ENCODE peak calls at places on chromosomes 5 and 9, in four cellular contexts. One of them, this sample, is unnamed.

GRCh38 chr5:223791-224190 is 5.7 kb downstream of the SDHA start:
- DNase-seq in GM12878: no peak
- DNase-seq in H1: no peak
- DNase-seq in HepG2: no peak
- DNase-seq in this sample: no peak

GRCh38 chr5:102796014-102796413 is 40.9 kb downstream of the PAM start:
- DNase-seq in H1: no peak
- DNase-seq in GM12878: no peak
- DNase-seq in HepG2: peak
- DNase-seq in this sample: no peak

GRCh38 chr9:130587921-130588320 is 8.5 kb downstream of the FUBP3 start:
- DNase-seq in H1: no peak
- DNase-seq in HepG2: no peak
- DNase-seq in GM12878: no peak
- DNase-seq in this sample: no peak

GRCh38 chr9:130835441-130836298 is 616 bp downstream of the ABL1 start:
- DNase-seq in GM12878: no peak
- DNase-seq in HepG2: no peak
- DNase-seq in H1: no peak
- DNase-seq in this sample: no peak

GRCh38 chr5:113614191-113614590 is 100.7 kb downstream of the YTHDC2 start:
- DNase-seq in H1: no peak
- DNase-seq in HepG2: no peak
- DNase-seq in GM12878: no peak
- DNase-seq in this sample: no peak

GRCh38 chr9:125521462-125522327 is 185.3 kb downstream of the MAPKAP1 start:
- DNase-seq in HepG2: peak
- DNase-seq in H1: no peak
- DNase-seq in GM12878: no peak
- DNase-seq in this sample: no peak

GRCh38 chr9:134629586-134630392 is 11.8 kb upstream of the COL5A1 start:
- DNase-seq in H1: no peak
- DNase-seq in GM12878: no peak
- DNase-seq in HepG2: no peak
- DNase-seq in this sample: no peak

GRCh38 chr9:89106224-89106851 is 72.3 kb downstream of the SHC3 start:
- DNase-seq in GM12878: no peak
- DNase-seq in H1: no peak
- DNase-seq in HepG2: no peak
- DNase-seq in this sample: no peak

GRCh38 chr5:5373351-5374033 is 49.0 kb upstream of the ICE1 start:
- DNase-seq in HepG2: no peak
- DNase-seq in H1: no peak
- DNase-seq in GM12878: no peak
- DNase-seq in this sample: no peak

GRCh38 chr5:154309361-154309725 is 118.8 kb downstream of the GALNT10 start:
- DNase-seq in GM12878: no peak
- DNase-seq in HepG2: no peak
- DNase-seq in H1: no peak
- DNase-seq in this sample: no peak

GRCh38 chr5:151156732-151157402 is 712 bp downstream of the ANXA6 start:
- DNase-seq in GM12878: no peak
- DNase-seq in HepG2: no peak
- DNase-seq in H1: no peak
- DNase-seq in this sample: no peak

GRCh38 chr5:107968998-107969397 is 298.3 kb upstream of the EFNA5 start:
- DNase-seq in HepG2: no peak
- DNase-seq in GM12878: no peak
- DNase-seq in H1: no peak
- DNase-seq in this sample: no peak

GRCh38 chr5:96288845-96289185 is 144.2 kb downstream of the PCSK1 start:
- DNase-seq in H1: no peak
- DNase-seq in HepG2: peak
- DNase-seq in GM12878: no peak
- DNase-seq in this sample: no peak

GRCh38 chr5:120375248-120375647 is 88.9 kb upstream of the PRR16 start:
- DNase-seq in H1: no peak
- DNase-seq in HepG2: no peak
- DNase-seq in GM12878: no peak
- DNase-seq in this sample: no peak

GRCh38 chr5:124706729-124707361 is 39.6 kb downstream of the ZNF608 start:
- DNase-seq in HepG2: peak
- DNase-seq in GM12878: no peak
- DNase-seq in H1: no peak
- DNase-seq in this sample: no peak

GRCh38 chr9:77877976-77878375 is 153.6 kb downstream of the GNAQ start:
- DNase-seq in GM12878: no peak
- DNase-seq in HepG2: no peak
- DNase-seq in H1: no peak
- DNase-seq in this sample: no peak

GRCh38 chr5:134468921-134469400 is 56.5 kb upstream of the JADE2 start:
- DNase-seq in HepG2: no peak
- DNase-seq in H1: no peak
- DNase-seq in GM12878: no peak
- DNase-seq in this sample: no peak

GRCh38 chr5:373710-374602 is 52.4 kb downstream of the AHRR start:
- DNase-seq in HepG2: no peak
- DNase-seq in GM12878: no peak
- DNase-seq in H1: no peak
- DNase-seq in this sample: no peak

DNA sequence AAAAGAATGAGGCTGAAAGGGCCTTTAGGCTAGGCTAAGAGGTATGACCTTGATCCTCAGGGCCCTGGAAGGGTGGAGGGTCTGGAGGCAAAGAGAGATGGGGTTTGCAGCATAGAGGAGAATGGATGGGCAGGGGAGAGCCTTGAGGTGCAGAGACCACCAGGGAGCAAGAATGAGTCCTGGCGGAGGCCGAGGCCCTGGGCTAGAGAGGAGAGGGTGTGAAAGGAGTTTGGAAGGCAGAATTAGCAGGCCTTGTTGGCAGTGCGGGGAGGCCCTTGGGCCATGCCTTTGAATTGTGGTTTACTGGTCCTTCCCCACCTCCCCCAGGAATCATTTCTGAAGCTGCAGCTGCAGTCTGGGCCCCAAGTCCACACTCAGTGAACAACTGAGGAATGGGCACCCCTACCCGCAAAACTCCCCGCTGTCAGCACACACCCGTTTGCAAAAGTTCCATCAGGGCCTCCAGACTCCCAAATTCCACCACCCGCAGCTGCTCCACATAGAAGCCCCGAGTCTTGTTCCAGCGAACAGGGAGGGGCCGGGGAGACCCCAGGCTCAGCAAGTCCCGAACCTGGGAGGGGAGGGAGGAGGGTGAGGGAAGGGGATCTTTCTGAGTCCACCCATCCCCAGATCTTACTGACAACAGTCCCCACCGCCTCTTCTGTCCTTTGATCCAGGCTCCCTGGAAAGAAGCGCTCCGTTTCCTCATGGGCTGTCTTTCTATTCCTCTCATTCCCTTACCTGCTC is 2.1 kb downstream of the KIF12 start:
- DNase-seq in H1: no peak
- DNase-seq in HepG2: no peak
- DNase-seq in GM12878: no peak
- DNase-seq in this sample: no peak
- H3K4me3 ChIP-seq in H1: no peak
- H3K4me3 ChIP-seq in HepG2: no peak
- H3K4me3 ChIP-seq in GM12878: no peak
- H3K4me3 ChIP-seq in this sample: peak

GRCh38 chr9:108552459-108553040 is 303.2 kb downstream of the ACTL7B start:
- DNase-seq in HepG2: no peak
- DNase-seq in GM12878: no peak
- DNase-seq in H1: no peak
- DNase-seq in this sample: no peak
- TF ChIP-seq SUZ12 in HepG2: no peak
- TF ChIP-seq SUZ12 in GM12878: no peak
- TF ChIP-seq SUZ12 in H1: no peak
- TF ChIP-seq SUZ12 in this sample: no peak

GRCh38 chr9:87338075-87338989 is 159.3 kb upstream of the DAPK1 start:
- DNase-seq in GM12878: no peak
- DNase-seq in HepG2: no peak
- DNase-seq in H1: no peak
- DNase-seq in this sample: no peak

GRCh38 chr9:87336407-87336806 is 161.3 kb upstream of the DAPK1 start:
- DNase-seq in HepG2: peak
- DNase-seq in H1: no peak
- DNase-seq in GM12878: no peak
- DNase-seq in this sample: no peak

GRCh38 chr9:87337335-87338074 is 160.2 kb upstream of the DAPK1 start:
- DNase-seq in H1: peak
- DNase-seq in GM12878: no peak
- DNase-seq in HepG2: no peak
- DNase-seq in this sample: peak

GRCh38 chr9:87334366-87334765 is 163.3 kb upstream of the DAPK1 start:
- DNase-seq in H1: no peak
- DNase-seq in HepG2: no peak
- DNase-seq in GM12878: no peak
- DNase-seq in this sample: no peak

DNA sequence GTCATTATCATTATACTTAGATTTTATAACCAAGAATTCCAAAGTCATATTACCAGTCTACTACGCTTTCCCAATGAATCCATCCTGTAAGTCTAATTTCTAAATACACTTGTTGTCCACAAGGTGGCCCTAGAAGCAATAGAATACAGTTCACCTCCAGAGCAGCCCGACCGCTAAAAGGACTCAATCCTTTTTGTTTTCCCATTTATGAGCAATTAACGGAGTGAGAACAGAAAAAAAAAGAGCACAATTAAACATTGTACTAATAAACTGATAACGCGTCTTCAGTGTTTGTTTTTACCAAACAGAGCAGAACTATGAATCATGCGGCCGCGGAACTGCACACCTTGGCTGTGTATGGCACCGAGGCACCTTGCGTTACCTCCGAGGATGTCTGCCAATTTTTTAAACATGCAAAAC is 160.7 kb upstream of the DAPK1 start:
- DNase-seq in HepG2: peak
- DNase-seq in H1: no peak
- DNase-seq in GM12878: peak
- DNase-seq in this sample: peak
- H3K4me3 ChIP-seq in HepG2: no peak
- H3K4me3 ChIP-seq in H1: peak
- H3K4me3 ChIP-seq in GM12878: peak
- H3K4me3 ChIP-seq in this sample: peak

GRCh38 chr5:76681287-76681686 is 34.6 kb upstream of the F2R start:
- DNase-seq in GM12878: no peak
- DNase-seq in HepG2: no peak
- DNase-seq in H1: no peak
- DNase-seq in this sample: no peak
- TF ChIP-seq SUZ12 in GM12878: no peak
- TF ChIP-seq SUZ12 in HepG2: no peak
- TF ChIP-seq SUZ12 in H1: no peak
- TF ChIP-seq SUZ12 in this sample: no peak

GRCh38 chr5:172325452-172325851 is 41.9 kb upstream of the UBTD2 start:
- DNase-seq in HepG2: no peak
- DNase-seq in H1: no peak
- DNase-seq in GM12878: no peak
- DNase-seq in this sample: no peak
- H3K4me3 ChIP-seq in HepG2: no peak
- H3K4me3 ChIP-seq in H1: no peak
- H3K4me3 ChIP-seq in GM12878: no peak
- H3K4me3 ChIP-seq in this sample: no peak

GRCh38 chr9:14247577-14247976 is 66.4 kb downstream of the NFIB start:
- DNase-seq in GM12878: no peak
- DNase-seq in H1: no peak
- DNase-seq in HepG2: no peak
- DNase-seq in this sample: no peak
- TF ChIP-seq SUZ12 in GM12878: no peak
- TF ChIP-seq SUZ12 in H1: no peak
- TF ChIP-seq SUZ12 in HepG2: no peak
- TF ChIP-seq SUZ12 in this sample: no peak

DNA sequence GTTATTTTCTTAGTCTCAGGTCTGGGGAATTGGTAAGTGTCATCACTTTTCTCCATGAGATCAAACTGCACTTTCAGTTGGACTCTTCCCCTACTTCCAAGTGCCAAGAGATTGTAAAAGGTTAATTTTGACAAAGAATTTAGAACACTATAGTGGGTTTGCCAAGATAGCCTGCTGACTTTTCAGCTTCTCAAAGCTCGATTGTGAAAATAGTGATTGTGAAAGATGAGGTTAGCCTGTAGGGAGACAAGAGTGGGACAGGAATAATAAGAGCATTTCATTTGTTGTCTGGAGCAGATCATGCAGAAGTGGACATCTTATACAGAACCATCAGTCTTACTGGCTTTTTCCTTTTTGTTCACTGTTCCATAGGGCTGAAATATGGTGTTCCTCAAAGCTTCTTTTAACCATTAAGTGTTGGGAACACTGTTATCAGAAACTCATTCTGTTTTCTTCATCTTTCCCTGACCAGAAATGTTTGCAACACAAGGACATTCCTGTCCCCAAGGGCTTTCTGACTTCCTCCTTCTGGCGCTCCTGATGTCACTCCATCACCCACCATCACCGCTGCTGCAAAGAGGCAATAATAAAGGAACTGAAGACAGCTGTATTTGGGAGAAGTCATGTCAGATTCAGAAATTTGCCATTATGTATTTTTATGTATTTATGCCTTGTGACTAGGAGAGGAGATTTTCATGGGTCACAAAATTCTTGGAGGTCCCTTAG is 11.6 kb upstream of the SPTAN1 start:
- DNase-seq in H1: no peak
- DNase-seq in HepG2: no peak
- DNase-seq in GM12878: no peak
- DNase-seq in this sample: no peak
- H3K4me3 ChIP-seq in H1: no peak
- H3K4me3 ChIP-seq in HepG2: no peak
- H3K4me3 ChIP-seq in GM12878: no peak
- H3K4me3 ChIP-seq in this sample: no peak